ENCODE peak calls at places on chromosome 13, in four cellular contexts. One of them, this sample, is unnamed.

GRCh38 chr13:93726173-93727019 is 499.8 kb downstream of the GPC6 start:
- DNase-seq in HL-60: no peak
- DNase-seq in nephron progenitor cell: peak
- DNase-seq in HFFc6: no peak
- DNase-seq in this sample: no peak

GRCh38 chr13:76991432-76991795 is 467 bp upstream of the CLN5 start:
- DNase-seq in HL-60: no peak
- DNase-seq in nephron progenitor cell: no peak
- DNase-seq in HFFc6: no peak
- DNase-seq in this sample: no peak

GRCh38 chr13:52669677-52670076 is 17.0 kb downstream of the SUGT1 start:
- DNase-seq in HL-60: no peak
- DNase-seq in nephron progenitor cell: no peak
- DNase-seq in HFFc6: no peak
- DNase-seq in this sample: no peak

GRCh38 chr13:29859971-29860370 is 9.6 kb upstream of the UBL3 start:
- DNase-seq in HL-60: peak
- DNase-seq in nephron progenitor cell: no peak
- DNase-seq in HFFc6: peak
- DNase-seq in this sample: no peak

GRCh38 chr13:95438297-95438696 is 114.2 kb upstream of the CLDN10 start:
- DNase-seq in HL-60: no peak
- DNase-seq in nephron progenitor cell: no peak
- DNase-seq in HFFc6: no peak
- DNase-seq in this sample: no peak

GRCh38 chr13:112592181-112592580 is 4.2 kb upstream of the TUBGCP3 start:
- DNase-seq in HL-60: no peak
- DNase-seq in nephron progenitor cell: no peak
- DNase-seq in HFFc6: no peak
- DNase-seq in this sample: no peak

GRCh38 chr13:72696590-72696989 is 30.8 kb downstream of the MZT1 start:
- DNase-seq in HL-60: no peak
- DNase-seq in nephron progenitor cell: no peak
- DNase-seq in HFFc6: peak
- DNase-seq in this sample: no peak

GRCh38 chr13:52195052-52195837 is 35.8 kb upstream of the NEK3 start:
- DNase-seq in HL-60: peak
- DNase-seq in nephron progenitor cell: no peak
- DNase-seq in HFFc6: no peak
- DNase-seq in this sample: peak

GRCh38 chr13:111388851-111389500 is 68.5 kb downstream of the TEX29 start:
- DNase-seq in HL-60: no peak
- DNase-seq in nephron progenitor cell: no peak
- DNase-seq in HFFc6: no peak
- DNase-seq in this sample: no peak

GRCh38 chr13:110306960-110307696 is at the start of the genes COL4A1 and COL4A2:
- DNase-seq in HL-60: no peak
- DNase-seq in nephron progenitor cell: peak
- DNase-seq in HFFc6: no peak
- DNase-seq in this sample: peak

GRCh38 chr13:27449081-27449603 is 1.2 kb downstream of the MTIF3 start:
- DNase-seq in HL-60: no peak
- DNase-seq in nephron progenitor cell: no peak
- DNase-seq in HFFc6: no peak
- DNase-seq in this sample: no peak

GRCh38 chr13:37621811-37622361 is 23.3 kb upstream of the POSTN start:
- DNase-seq in HL-60: no peak
- DNase-seq in nephron progenitor cell: no peak
- DNase-seq in HFFc6: no peak
- DNase-seq in this sample: no peak

GRCh38 chr13:44470623-44471562 is 97.3 kb downstream of the SERP2 start:
- DNase-seq in HL-60: no peak
- DNase-seq in nephron progenitor cell: no peak
- DNase-seq in HFFc6: no peak
- DNase-seq in this sample: no peak

GRCh38 chr13:107210216-107211010 is 642.5 kb upstream of the ARGLU1 start:
- DNase-seq in HL-60: no peak
- DNase-seq in nephron progenitor cell: no peak
- DNase-seq in HFFc6: no peak
- DNase-seq in this sample: no peak

GRCh38 chr13:114089751-114090400 is 42.5 kb downstream of the RASA3 start:
- DNase-seq in HL-60: no peak
- DNase-seq in nephron progenitor cell: no peak
- DNase-seq in HFFc6: no peak
- DNase-seq in this sample: no peak

GRCh38 chr13:86324191-86324590 is 525.0 kb upstream of the SLITRK6 start:
- DNase-seq in HL-60: no peak
- DNase-seq in nephron progenitor cell: no peak
- DNase-seq in HFFc6: no peak
- DNase-seq in this sample: no peak

GRCh38 chr13:31051999-31052398 is 109.7 kb downstream of the HSPH1 start:
- DNase-seq in HL-60: no peak
- DNase-seq in nephron progenitor cell: no peak
- DNase-seq in HFFc6: no peak
- DNase-seq in this sample: peak
- TF ChIP-seq CTCF in HL-60: no peak
- TF ChIP-seq CTCF in nephron progenitor cell: no peak
- TF ChIP-seq CTCF in HFFc6: peak
- TF ChIP-seq CTCF in this sample: no peak

DNA sequence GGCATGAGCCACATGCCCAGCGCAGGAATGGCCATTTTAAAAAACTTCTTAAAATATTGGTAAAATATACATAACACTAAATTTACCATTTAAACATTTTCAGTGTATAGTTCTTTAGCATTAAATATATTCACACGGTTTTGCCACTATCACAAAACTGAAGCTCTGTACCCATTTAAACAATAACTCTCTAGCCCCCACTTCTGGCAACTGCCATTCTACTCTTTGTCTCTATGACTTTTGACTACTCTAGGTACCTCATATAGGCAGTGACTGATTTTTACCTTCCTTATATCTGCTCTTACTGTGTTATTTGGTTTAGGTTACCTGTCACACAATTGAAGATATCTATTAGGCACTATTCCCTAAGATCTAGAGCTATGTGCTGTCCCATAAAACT is 2.3 kb upstream of the KBTBD7 start:
- DNase-seq in HL-60: no peak
- DNase-seq in nephron progenitor cell: no peak
- DNase-seq in HFFc6: no peak
- DNase-seq in this sample: no peak
- TF ChIP-seq CTCF in HL-60: no peak
- TF ChIP-seq CTCF in nephron progenitor cell: no peak
- TF ChIP-seq CTCF in HFFc6: peak
- TF ChIP-seq CTCF in this sample: no peak

DNA sequence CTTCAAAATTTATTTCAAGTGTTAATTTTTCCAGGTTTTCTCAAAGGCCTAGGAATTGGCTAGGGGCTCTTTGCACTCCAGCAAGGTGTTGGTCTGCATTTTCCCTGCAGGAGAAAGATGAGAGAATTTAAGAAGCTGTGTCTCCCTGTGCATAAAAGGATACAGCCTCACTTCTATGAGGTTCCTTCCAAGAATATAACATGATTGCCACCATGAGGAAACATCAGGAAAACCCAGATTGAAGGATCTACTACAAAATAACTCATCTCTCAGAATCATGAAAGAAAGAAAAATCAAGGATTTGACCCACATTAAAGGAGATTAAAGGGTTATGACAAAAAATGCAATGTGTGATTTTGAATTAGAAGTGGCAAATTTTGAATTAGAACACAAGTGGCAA is 69.9 kb downstream of the RUBCNL start:
- DNase-seq in HL-60: peak
- DNase-seq in nephron progenitor cell: no peak
- DNase-seq in HFFc6: peak
- DNase-seq in this sample: no peak
- TF ChIP-seq CTCF in HL-60: no peak
- TF ChIP-seq CTCF in nephron progenitor cell: no peak
- TF ChIP-seq CTCF in HFFc6: peak
- TF ChIP-seq CTCF in this sample: no peak

GRCh38 chr13:98144501-98145350 is 1.8 kb downstream of the FARP1 start:
- DNase-seq in HL-60: no peak
- DNase-seq in nephron progenitor cell: peak
- DNase-seq in HFFc6: peak
- DNase-seq in this sample: peak
- TF ChIP-seq CTCF in HL-60: no peak
- TF ChIP-seq CTCF in nephron progenitor cell: no peak
- TF ChIP-seq CTCF in HFFc6: peak
- TF ChIP-seq CTCF in this sample: no peak